ENCODE peak calls at places on chromosomes 12 and 14, in ten cellular contexts. T is MCF 10A; A is left cardiac atrium; L is colonic mucosa; W is activated CD4-positive, alpha-beta T cell treated with anti-CD3 and anti-CD28 coated beads, Interleukin-2, amount 50 U/mL, for 48 hours; Z is neuronal stem cell; N is NCI-H774; G is HS-5; D is iPS-NIHi11; J is M059J. R is an unnamed sample.
A peak's percentile ranks its signal among the peaks of the same experiment; 100 is the strongest.

GRCh38 chr12:101845312-101845711 is 14.6 kb upstream of the GNPTAB start:
- DNase-seq in T (no peak), A (no peak), L (no peak), W (no peak), Z (no peak), N (no peak), G (no peak), D (no peak), J (no peak), R (no peak)

GRCh38 chr14:53501361-53502320 is 348.5 kb upstream of the DDHD1 start:
- DNase-seq in T (peak; percentile 75), A (no peak), L (no peak), W (no peak), Z (no peak), N (no peak), G (no peak), D (no peak), J (peak; percentile 87), R (no peak)

GRCh38 chr14:21514341-21514740 is 3.2 kb upstream of the METTL3 start:
- DNase-seq in T (no peak), A (no peak), L (no peak), W (no peak), Z (no peak), N (no peak), G (no peak), D (no peak), J (no peak), R (no peak)

GRCh38 chr14:22836301-22837058 is at the start of gene MMP14:
- DNase-seq in T (peak; percentile 78), A (peak; percentile 79), L (peak; percentile 84), W (no peak), Z (no peak), N (no peak), G (no peak), D (peak; percentile 82), J (peak; percentile 89), R (peak; percentile 77)

GRCh38 chr12:50246873-50247612 is 36.3 kb downstream of the LIMA1 start:
- DNase-seq in T (peak; percentile 98), A (peak; percentile 74), L (peak; percentile 92), W (peak; percentile 50), Z (no peak), N (no peak), G (peak; percentile 99), D (peak; percentile 56), J (peak; percentile 100), R (peak; percentile 74)

GRCh38 chr12:16294589-16294988 is 17.1 kb upstream of the SLC15A5 start:
- DNase-seq in T (no peak), A (no peak), L (no peak), W (no peak), Z (no peak), N (no peak), G (no peak), D (no peak), J (no peak), R (no peak)

GRCh38 chr12:123151679-123152454 is 977 bp upstream of the PITPNM2 start:
- DNase-seq in T (no peak), A (no peak), L (no peak), W (no peak), Z (no peak), N (no peak), G (no peak), D (peak; percentile 57), J (peak; percentile 43), R (no peak)

GRCh38 chr12:131122631-131123030 is 168.9 kb downstream of the ADGRD1 start:
- DNase-seq in T (no peak), A (no peak), L (no peak), W (no peak), Z (no peak), N (no peak), G (no peak), D (no peak), J (no peak), R (no peak)

GRCh38 chr12:47721431-47721973 is 3.8 kb downstream of the ENDOU start:
- DNase-seq in T (no peak), A (no peak), L (no peak), W (no peak), Z (no peak), N (no peak), G (no peak), D (no peak), J (no peak), R (no peak)

GRCh38 chr12:103877934-103878510 is 37.0 kb upstream of the NT5DC3 start:
- DNase-seq in T (peak; percentile 88), A (peak; percentile 50), L (peak; percentile 66), W (peak; percentile 57), Z (peak; percentile 42), N (peak; percentile 83), G (peak; percentile 41), D (peak; percentile 82), J (peak; percentile 79), R (no peak)

GRCh38 chr14:103542545-103543088 is 13.6 kb downstream of the TRMT61A start:
- DNase-seq in T (no peak), A (peak; percentile 75), L (no peak), W (no peak), Z (peak; percentile 91), N (peak; percentile 78), G (no peak), D (peak; percentile 91), J (peak; percentile 55), R (no peak)